ENCODE peak calls at places on chromosomes 3 and 15, in seven cellular contexts. One of them, this sample, is unnamed. For H3K4me1, the result is how much of the 10 kb centered on the place peaks cover.

GRCh38 chr15:51203797-51204196 is 109.1 kb upstream of the TNFAIP8L3 start:
- DNase-seq in A549: peak
- DNase-seq in colonic mucosa: no peak
- DNase-seq in stomach: no peak
- DNase-seq in HCT116: no peak
- DNase-seq in suprapubic skin: no peak
- DNase-seq in uterus: no peak
- DNase-seq in this sample: no peak

GRCh38 chr3:122239112-122239511 is 55.6 kb downstream of the CASR start:
- DNase-seq in A549: no peak
- DNase-seq in uterus: no peak
- DNase-seq in HCT116: no peak
- DNase-seq in colonic mucosa: no peak
- DNase-seq in suprapubic skin: no peak
- DNase-seq in stomach: no peak
- DNase-seq in this sample: no peak

GRCh38 chr3:177538743-177539730 is 341.8 kb upstream of the TBL1XR1 start:
- DNase-seq in colonic mucosa: no peak
- DNase-seq in suprapubic skin: no peak
- DNase-seq in A549: no peak
- DNase-seq in stomach: no peak
- DNase-seq in uterus: no peak
- DNase-seq in HCT116: no peak
- DNase-seq in this sample: no peak

GRCh38 chr3:188270423-188270972 is 116.5 kb downstream of the LPP start:
- DNase-seq in A549: peak
- DNase-seq in colonic mucosa: no peak
- DNase-seq in stomach: no peak
- DNase-seq in suprapubic skin: no peak
- DNase-seq in uterus: peak
- DNase-seq in HCT116: no peak
- DNase-seq in this sample: no peak

GRCh38 chr3:61562810-61563613 is 1.6 kb downstream of the PTPRG start:
- DNase-seq in colonic mucosa: peak
- DNase-seq in suprapubic skin: no peak
- DNase-seq in uterus: peak
- DNase-seq in stomach: no peak
- DNase-seq in HCT116: no peak
- DNase-seq in A549: no peak
- DNase-seq in this sample: peak

GRCh38 chr3:114672692-114673447 is 379.0 kb downstream of the TIGIT start:
- DNase-seq in suprapubic skin: no peak
- DNase-seq in stomach: no peak
- DNase-seq in uterus: no peak
- DNase-seq in A549: no peak
- DNase-seq in colonic mucosa: no peak
- DNase-seq in HCT116: no peak
- DNase-seq in this sample: no peak

GRCh38 chr3:133934996-133935842 is 39.5 kb upstream of the RAB6B start:
- DNase-seq in uterus: no peak
- DNase-seq in suprapubic skin: peak
- DNase-seq in stomach: peak
- DNase-seq in colonic mucosa: peak
- DNase-seq in HCT116: no peak
- DNase-seq in A549: no peak
- DNase-seq in this sample: no peak

GRCh38 chr15:101027920-101028319 is 108.8 kb downstream of the LRRK1 start:
- DNase-seq in HCT116: no peak
- DNase-seq in uterus: peak
- DNase-seq in suprapubic skin: no peak
- DNase-seq in stomach: no peak
- DNase-seq in A549: no peak
- DNase-seq in colonic mucosa: no peak
- DNase-seq in this sample: peak

GRCh38 chr3:120566243-120566980 is 29.7 kb upstream of the NDUFB4 start:
- DNase-seq in suprapubic skin: no peak
- DNase-seq in HCT116: no peak
- DNase-seq in A549: no peak
- DNase-seq in uterus: no peak
- DNase-seq in colonic mucosa: no peak
- DNase-seq in stomach: no peak
- DNase-seq in this sample: no peak

GRCh38 chr15:81091889-81092558 is 42.0 kb upstream of the CFAP161 start:
- DNase-seq in uterus: peak
- DNase-seq in stomach: no peak
- DNase-seq in HCT116: peak
- DNase-seq in colonic mucosa: no peak
- DNase-seq in suprapubic skin: no peak
- DNase-seq in A549: peak
- DNase-seq in this sample: no peak

GRCh38 chr3:4614070-4614469 is 120.9 kb downstream of the ITPR1 start:
- DNase-seq in stomach: no peak
- DNase-seq in A549: no peak
- DNase-seq in HCT116: no peak
- DNase-seq in colonic mucosa: no peak
- DNase-seq in suprapubic skin: no peak
- DNase-seq in uterus: no peak
- DNase-seq in this sample: no peak

GRCh38 chr15:71295242-71296031 is 180.2 kb downstream of the THSD4 start:
- DNase-seq in suprapubic skin: no peak
- DNase-seq in uterus: peak
- DNase-seq in stomach: no peak
- DNase-seq in HCT116: peak
- DNase-seq in A549: peak
- DNase-seq in colonic mucosa: peak
- DNase-seq in this sample: no peak

GRCh38 chr3:177601120-177601519 is 403.8 kb upstream of the TBL1XR1 start:
- DNase-seq in A549: no peak
- DNase-seq in HCT116: no peak
- DNase-seq in stomach: no peak
- DNase-seq in colonic mucosa: no peak
- DNase-seq in uterus: no peak
- DNase-seq in suprapubic skin: no peak
- DNase-seq in this sample: no peak

GRCh38 chr3:10196389-10197052 is 31.8 kb downstream of the IRAK2 start:
- DNase-seq in stomach: no peak
- DNase-seq in uterus: no peak
- DNase-seq in HCT116: no peak
- DNase-seq in colonic mucosa: no peak
- DNase-seq in suprapubic skin: no peak
- DNase-seq in A549: no peak
- DNase-seq in this sample: peak

GRCh38 chr3:10192953-10193691 is 28.4 kb downstream of the IRAK2 start:
- DNase-seq in stomach: peak
- DNase-seq in colonic mucosa: peak
- DNase-seq in uterus: peak
- DNase-seq in A549: peak
- DNase-seq in suprapubic skin: no peak
- DNase-seq in HCT116: no peak
- DNase-seq in this sample: peak

GRCh38 chr3:10195692-10196091 is 31.0 kb downstream of the IRAK2 start:
- DNase-seq in HCT116: no peak
- DNase-seq in uterus: no peak
- DNase-seq in stomach: no peak
- DNase-seq in colonic mucosa: no peak
- DNase-seq in suprapubic skin: no peak
- DNase-seq in A549: no peak
- DNase-seq in this sample: no peak

GRCh38 chr3:10194328-10195071 is 29.8 kb downstream of the IRAK2 start:
- DNase-seq in suprapubic skin: no peak
- DNase-seq in HCT116: no peak
- DNase-seq in uterus: no peak
- DNase-seq in colonic mucosa: no peak
- DNase-seq in A549: no peak
- DNase-seq in stomach: no peak
- DNase-seq in this sample: peak

GRCh38 chr3:10193692-10194327 is 29.1 kb downstream of the IRAK2 start:
- DNase-seq in suprapubic skin: no peak
- DNase-seq in A549: no peak
- DNase-seq in stomach: no peak
- DNase-seq in uterus: no peak
- DNase-seq in colonic mucosa: no peak
- DNase-seq in HCT116: no peak
- DNase-seq in this sample: no peak
- H3K27ac ChIP-seq in suprapubic skin: peak
- H3K27ac ChIP-seq in A549: peak
- H3K27ac ChIP-seq in stomach: peak
- H3K27ac ChIP-seq in uterus: peak
- H3K27ac ChIP-seq in colonic mucosa: peak
- H3K27ac ChIP-seq in HCT116: no peak
- H3K27ac ChIP-seq in this sample: peak

GRCh38 chr15:70265466-70265978 is 167.8 kb upstream of the TLE3 start:
- DNase-seq in HCT116: no peak
- DNase-seq in suprapubic skin: no peak
- DNase-seq in A549: no peak
- DNase-seq in stomach: no peak
- DNase-seq in uterus: no peak
- DNase-seq in colonic mucosa: no peak
- DNase-seq in this sample: no peak
- H3K4me1 ChIP-seq in HCT116: under half
- H3K4me1 ChIP-seq in suprapubic skin: under half
- H3K4me1 ChIP-seq in A549: under half
- H3K4me1 ChIP-seq in stomach: half or more
- H3K4me1 ChIP-seq in uterus: under half
- H3K4me1 ChIP-seq in colonic mucosa: under half
- H3K4me1 ChIP-seq in this sample: half or more

GRCh38 chr15:63022663-63023062 is 19.9 kb upstream of the TPM1 start:
- DNase-seq in A549: no peak
- DNase-seq in HCT116: no peak
- DNase-seq in colonic mucosa: no peak
- DNase-seq in uterus: no peak
- DNase-seq in suprapubic skin: no peak
- DNase-seq in stomach: no peak
- DNase-seq in this sample: no peak
- H3K27ac ChIP-seq in A549: peak
- H3K27ac ChIP-seq in HCT116: no peak
- H3K27ac ChIP-seq in colonic mucosa: no peak
- H3K27ac ChIP-seq in uterus: no peak
- H3K27ac ChIP-seq in suprapubic skin: no peak
- H3K27ac ChIP-seq in stomach: no peak
- H3K27ac ChIP-seq in this sample: no peak

GRCh38 chr3:57006949-57007419 is 53.5 kb upstream of the SPATA12 start:
- DNase-seq in colonic mucosa: no peak
- DNase-seq in stomach: peak
- DNase-seq in A549: no peak
- DNase-seq in HCT116: peak
- DNase-seq in uterus: peak
- DNase-seq in suprapubic skin: no peak
- DNase-seq in this sample: no peak
- H3K4me1 ChIP-seq in colonic mucosa: under half
- H3K4me1 ChIP-seq in stomach: under half
- H3K4me1 ChIP-seq in A549: under half
- H3K4me1 ChIP-seq in HCT116: under half
- H3K4me1 ChIP-seq in uterus: under half
- H3K4me1 ChIP-seq in suprapubic skin: half or more
- H3K4me1 ChIP-seq in this sample: under half

DNA sequence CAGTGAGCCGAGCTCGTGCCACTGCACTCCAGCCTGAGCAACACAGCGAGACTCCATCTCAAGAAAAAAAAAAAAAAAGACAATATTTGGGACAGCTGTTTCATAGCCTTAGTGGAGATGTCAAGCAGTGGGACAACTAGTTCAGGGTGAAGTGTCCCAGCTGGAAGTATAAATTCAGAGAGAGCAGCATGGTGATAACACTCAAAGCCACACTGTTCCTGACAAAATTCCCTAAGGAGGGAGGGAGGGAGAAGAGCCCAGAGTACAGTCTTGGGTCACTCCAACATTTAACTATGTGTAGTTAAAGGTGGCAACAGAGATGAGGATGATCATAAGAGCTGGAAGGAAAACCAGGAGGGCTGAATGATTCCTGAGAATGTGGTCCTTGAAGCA is 21.1 kb upstream of the IP6K2 start:
- DNase-seq in suprapubic skin: no peak
- DNase-seq in stomach: no peak
- DNase-seq in colonic mucosa: no peak
- DNase-seq in HCT116: no peak
- DNase-seq in uterus: no peak
- DNase-seq in A549: no peak
- DNase-seq in this sample: no peak
- H3K27ac ChIP-seq in suprapubic skin: no peak
- H3K27ac ChIP-seq in stomach: peak
- H3K27ac ChIP-seq in colonic mucosa: peak
- H3K27ac ChIP-seq in HCT116: no peak
- H3K27ac ChIP-seq in uterus: no peak
- H3K27ac ChIP-seq in A549: no peak
- H3K27ac ChIP-seq in this sample: peak

GRCh38 chr15:98901438-98901837 is 106.2 kb downstream of the PGPEP1L start:
- DNase-seq in stomach: no peak
- DNase-seq in HCT116: no peak
- DNase-seq in A549: no peak
- DNase-seq in colonic mucosa: no peak
- DNase-seq in uterus: no peak
- DNase-seq in suprapubic skin: no peak
- DNase-seq in this sample: no peak
- H3K4me1 ChIP-seq in stomach: under half
- H3K4me1 ChIP-seq in HCT116: under half
- H3K4me1 ChIP-seq in A549: half or more
- H3K4me1 ChIP-seq in colonic mucosa: under half
- H3K4me1 ChIP-seq in uterus: under half
- H3K4me1 ChIP-seq in suprapubic skin: half or more
- H3K4me1 ChIP-seq in this sample: under half

DNA sequence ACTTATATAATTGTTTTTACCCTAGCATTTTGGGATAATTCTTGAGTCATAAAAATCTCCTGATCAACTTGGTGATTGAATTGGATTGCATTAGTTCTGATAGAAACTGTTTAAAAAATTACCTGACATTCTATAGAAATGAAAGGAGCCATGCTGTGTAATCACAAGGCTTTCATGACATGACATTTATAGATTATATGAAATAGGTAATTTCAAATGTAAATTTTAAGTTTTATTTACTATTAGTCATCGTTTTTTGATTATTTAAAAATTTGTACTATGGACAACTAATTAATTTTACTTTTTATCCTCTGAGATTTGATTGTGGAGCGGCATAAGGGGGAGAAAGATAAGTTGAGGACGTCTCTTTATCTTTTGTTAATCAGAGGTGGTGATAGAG is 12.3 kb upstream of the CHD2 start:
- DNase-seq in suprapubic skin: no peak
- DNase-seq in colonic mucosa: no peak
- DNase-seq in A549: no peak
- DNase-seq in stomach: no peak
- DNase-seq in HCT116: no peak
- DNase-seq in uterus: no peak
- DNase-seq in this sample: no peak
- H3K27ac ChIP-seq in suprapubic skin: peak
- H3K27ac ChIP-seq in colonic mucosa: peak
- H3K27ac ChIP-seq in A549: no peak
- H3K27ac ChIP-seq in stomach: peak
- H3K27ac ChIP-seq in HCT116: no peak
- H3K27ac ChIP-seq in uterus: no peak
- H3K27ac ChIP-seq in this sample: peak

This sample was measured in transverse colon.